ENCODE peak calls at places on chromosomes 5 and 9, in nine cellular contexts. One of them, this sample, is unnamed.

GRCh38 chr9:115169003-115169402 is 51.0 kb upstream of the TNC start:
- DNase-seq in CD8-positive, alpha-beta memory T cell: no peak
- DNase-seq in NCI-H2081: no peak
- DNase-seq in hepatocyte: no peak
- DNase-seq in nucleus accumbens: no peak
- DNase-seq in left colon: no peak
- DNase-seq in heart right ventricle: no peak
- DNase-seq in fibroblast of the aortic adventitia: no peak
- DNase-seq in IMR-90: no peak
- DNase-seq in this sample: no peak

GRCh38 chr5:102826629-102827028 is 71.5 kb downstream of the PAM start:
- DNase-seq in CD8-positive, alpha-beta memory T cell: no peak
- DNase-seq in NCI-H2081: no peak
- DNase-seq in hepatocyte: no peak
- DNase-seq in nucleus accumbens: no peak
- DNase-seq in left colon: no peak
- DNase-seq in heart right ventricle: no peak
- DNase-seq in fibroblast of the aortic adventitia: no peak
- DNase-seq in IMR-90: no peak
- DNase-seq in this sample: no peak

GRCh38 chr5:97618721-97619120 is 435.7 kb upstream of the RIOK2 start:
- DNase-seq in CD8-positive, alpha-beta memory T cell: no peak
- DNase-seq in NCI-H2081: no peak
- DNase-seq in hepatocyte: no peak
- DNase-seq in nucleus accumbens: no peak
- DNase-seq in left colon: no peak
- DNase-seq in heart right ventricle: no peak
- DNase-seq in fibroblast of the aortic adventitia: no peak
- DNase-seq in IMR-90: no peak
- DNase-seq in this sample: no peak

GRCh38 chr9:132244582-132245455 is 83.0 kb downstream of the NTNG2 start:
- DNase-seq in CD8-positive, alpha-beta memory T cell: no peak
- DNase-seq in NCI-H2081: no peak
- DNase-seq in hepatocyte: no peak
- DNase-seq in nucleus accumbens: no peak
- DNase-seq in left colon: no peak
- DNase-seq in heart right ventricle: peak
- DNase-seq in fibroblast of the aortic adventitia: peak
- DNase-seq in IMR-90: no peak
- DNase-seq in this sample: no peak

GRCh38 chr9:15837079-15837679 is 284.3 kb downstream of the CCDC171 start:
- DNase-seq in CD8-positive, alpha-beta memory T cell: no peak
- DNase-seq in NCI-H2081: peak
- DNase-seq in hepatocyte: peak
- DNase-seq in nucleus accumbens: no peak
- DNase-seq in left colon: no peak
- DNase-seq in heart right ventricle: no peak
- DNase-seq in fibroblast of the aortic adventitia: peak
- DNase-seq in IMR-90: peak
- DNase-seq in this sample: peak

GRCh38 chr5:73826761-73827450 is 200.9 kb downstream of the ARHGEF28 start:
- DNase-seq in CD8-positive, alpha-beta memory T cell: no peak
- DNase-seq in NCI-H2081: no peak
- DNase-seq in hepatocyte: peak
- DNase-seq in nucleus accumbens: no peak
- DNase-seq in left colon: no peak
- DNase-seq in heart right ventricle: no peak
- DNase-seq in fibroblast of the aortic adventitia: peak
- DNase-seq in IMR-90: peak
- DNase-seq in this sample: no peak

GRCh38 chr9:83304686-83305085 is 233.5 kb downstream of the FRMD3 start:
- DNase-seq in CD8-positive, alpha-beta memory T cell: no peak
- DNase-seq in NCI-H2081: peak
- DNase-seq in hepatocyte: peak
- DNase-seq in nucleus accumbens: peak
- DNase-seq in left colon: peak
- DNase-seq in heart right ventricle: peak
- DNase-seq in fibroblast of the aortic adventitia: peak
- DNase-seq in IMR-90: peak
- DNase-seq in this sample: no peak

GRCh38 chr9:8632493-8632892 is 832.9 kb upstream of the DMAC1 start:
- DNase-seq in CD8-positive, alpha-beta memory T cell: no peak
- DNase-seq in NCI-H2081: peak
- DNase-seq in hepatocyte: no peak
- DNase-seq in nucleus accumbens: no peak
- DNase-seq in left colon: no peak
- DNase-seq in heart right ventricle: no peak
- DNase-seq in fibroblast of the aortic adventitia: no peak
- DNase-seq in IMR-90: no peak
- DNase-seq in this sample: no peak

GRCh38 chr9:123742009-123742767 is 187.7 kb downstream of the DENND1A start:
- DNase-seq in CD8-positive, alpha-beta memory T cell: no peak
- DNase-seq in NCI-H2081: peak
- DNase-seq in hepatocyte: no peak
- DNase-seq in nucleus accumbens: no peak
- DNase-seq in left colon: no peak
- DNase-seq in heart right ventricle: peak
- DNase-seq in fibroblast of the aortic adventitia: peak
- DNase-seq in IMR-90: peak
- DNase-seq in this sample: no peak

GRCh38 chr5:145178667-145179523 is 656.2 kb downstream of the PRELID2 start:
- DNase-seq in CD8-positive, alpha-beta memory T cell: no peak
- DNase-seq in NCI-H2081: no peak
- DNase-seq in hepatocyte: peak
- DNase-seq in nucleus accumbens: no peak
- DNase-seq in left colon: no peak
- DNase-seq in heart right ventricle: no peak
- DNase-seq in fibroblast of the aortic adventitia: peak
- DNase-seq in IMR-90: no peak
- DNase-seq in this sample: no peak

GRCh38 chr5:59193616-59194319 is 610.9 kb downstream of the RAB3C start:
- DNase-seq in CD8-positive, alpha-beta memory T cell: no peak
- DNase-seq in NCI-H2081: no peak
- DNase-seq in hepatocyte: peak
- DNase-seq in nucleus accumbens: no peak
- DNase-seq in left colon: no peak
- DNase-seq in heart right ventricle: no peak
- DNase-seq in fibroblast of the aortic adventitia: peak
- DNase-seq in IMR-90: peak
- DNase-seq in this sample: no peak

GRCh38 chr5:173477320-173478055 is 139.0 kb downstream of the BOD1 start:
- DNase-seq in CD8-positive, alpha-beta memory T cell: no peak
- DNase-seq in NCI-H2081: no peak
- DNase-seq in hepatocyte: peak
- DNase-seq in nucleus accumbens: no peak
- DNase-seq in left colon: no peak
- DNase-seq in heart right ventricle: no peak
- DNase-seq in fibroblast of the aortic adventitia: peak
- DNase-seq in IMR-90: peak
- DNase-seq in this sample: no peak

GRCh38 chr5:78569441-78569840 is 79.1 kb downstream of the LHFPL2 start:
- DNase-seq in CD8-positive, alpha-beta memory T cell: no peak
- DNase-seq in NCI-H2081: no peak
- DNase-seq in hepatocyte: peak
- DNase-seq in nucleus accumbens: no peak
- DNase-seq in left colon: no peak
- DNase-seq in heart right ventricle: peak
- DNase-seq in fibroblast of the aortic adventitia: peak
- DNase-seq in IMR-90: peak
- DNase-seq in this sample: peak

GRCh38 chr9:37364751-37365360 is 57.6 kb upstream of the GRHPR start:
- DNase-seq in CD8-positive, alpha-beta memory T cell: no peak
- DNase-seq in NCI-H2081: no peak
- DNase-seq in hepatocyte: no peak
- DNase-seq in nucleus accumbens: no peak
- DNase-seq in left colon: no peak
- DNase-seq in heart right ventricle: no peak
- DNase-seq in fibroblast of the aortic adventitia: no peak
- DNase-seq in IMR-90: no peak
- DNase-seq in this sample: no peak

GRCh38 chr5:175867587-175868347 is 3.6 kb upstream of the CPLX2 start:
- DNase-seq in CD8-positive, alpha-beta memory T cell: no peak
- DNase-seq in NCI-H2081: peak
- DNase-seq in hepatocyte: peak
- DNase-seq in nucleus accumbens: no peak
- DNase-seq in left colon: peak
- DNase-seq in heart right ventricle: no peak
- DNase-seq in fibroblast of the aortic adventitia: no peak
- DNase-seq in IMR-90: no peak
- DNase-seq in this sample: peak

GRCh38 chr9:95477441-95477840 is 39.3 kb downstream of the PTCH1 start:
- DNase-seq in CD8-positive, alpha-beta memory T cell: no peak
- DNase-seq in NCI-H2081: no peak
- DNase-seq in hepatocyte: no peak
- DNase-seq in nucleus accumbens: peak
- DNase-seq in left colon: no peak
- DNase-seq in heart right ventricle: no peak
- DNase-seq in fibroblast of the aortic adventitia: no peak
- DNase-seq in IMR-90: no peak
- DNase-seq in this sample: no peak

GRCh38 chr5:103224894-103225246 is 33.7 kb upstream of the MACIR start:
- DNase-seq in CD8-positive, alpha-beta memory T cell: no peak
- DNase-seq in NCI-H2081: no peak
- DNase-seq in hepatocyte: no peak
- DNase-seq in nucleus accumbens: no peak
- DNase-seq in left colon: no peak
- DNase-seq in heart right ventricle: no peak
- DNase-seq in fibroblast of the aortic adventitia: no peak
- DNase-seq in IMR-90: no peak
- DNase-seq in this sample: no peak

GRCh38 chr5:128081111-128081865 is 2.3 kb upstream of the SLC12A2 start:
- DNase-seq in CD8-positive, alpha-beta memory T cell: no peak
- DNase-seq in NCI-H2081: no peak
- DNase-seq in hepatocyte: no peak
- DNase-seq in nucleus accumbens: no peak
- DNase-seq in left colon: no peak
- DNase-seq in heart right ventricle: no peak
- DNase-seq in fibroblast of the aortic adventitia: no peak
- DNase-seq in IMR-90: no peak
- DNase-seq in this sample: no peak

GRCh38 chr9:111598730-111599091 is 736 bp downstream of the PTGR1 start:
- DNase-seq in CD8-positive, alpha-beta memory T cell: no peak
- DNase-seq in NCI-H2081: no peak
- DNase-seq in hepatocyte: peak
- DNase-seq in nucleus accumbens: no peak
- DNase-seq in left colon: peak
- DNase-seq in heart right ventricle: peak
- DNase-seq in fibroblast of the aortic adventitia: peak
- DNase-seq in IMR-90: peak
- DNase-seq in this sample: no peak

GRCh38 chr9:88017086-88017485 is 42.8 kb upstream of the CDK20 start:
- DNase-seq in CD8-positive, alpha-beta memory T cell: no peak
- DNase-seq in NCI-H2081: no peak
- DNase-seq in hepatocyte: no peak
- DNase-seq in nucleus accumbens: no peak
- DNase-seq in left colon: no peak
- DNase-seq in heart right ventricle: no peak
- DNase-seq in fibroblast of the aortic adventitia: peak
- DNase-seq in IMR-90: peak
- DNase-seq in this sample: no peak

GRCh38 chr5:127833999-127834953 is 131.1 kb downstream of the CCDC192 start:
- DNase-seq in CD8-positive, alpha-beta memory T cell: no peak
- DNase-seq in NCI-H2081: no peak
- DNase-seq in hepatocyte: no peak
- DNase-seq in nucleus accumbens: no peak
- DNase-seq in left colon: no peak
- DNase-seq in heart right ventricle: no peak
- DNase-seq in fibroblast of the aortic adventitia: peak
- DNase-seq in IMR-90: no peak
- DNase-seq in this sample: no peak

GRCh38 chr9:93673271-93673843 is 97.0 kb downstream of the PHF2 start:
- DNase-seq in CD8-positive, alpha-beta memory T cell: no peak
- DNase-seq in NCI-H2081: peak
- DNase-seq in hepatocyte: no peak
- DNase-seq in nucleus accumbens: no peak
- DNase-seq in left colon: peak
- DNase-seq in heart right ventricle: peak
- DNase-seq in fibroblast of the aortic adventitia: peak
- DNase-seq in IMR-90: no peak
- DNase-seq in this sample: no peak

GRCh38 chr5:173643964-173644363 is 27.5 kb upstream of the BOD1 start:
- DNase-seq in CD8-positive, alpha-beta memory T cell: no peak
- DNase-seq in NCI-H2081: peak
- DNase-seq in hepatocyte: no peak
- DNase-seq in nucleus accumbens: peak
- DNase-seq in left colon: no peak
- DNase-seq in heart right ventricle: no peak
- DNase-seq in fibroblast of the aortic adventitia: no peak
- DNase-seq in IMR-90: peak
- DNase-seq in this sample: peak

GRCh38 chr9:21047315-21047714 is 15.9 kb upstream of the HACD4 start:
- DNase-seq in CD8-positive, alpha-beta memory T cell: no peak
- DNase-seq in NCI-H2081: no peak
- DNase-seq in hepatocyte: no peak
- DNase-seq in nucleus accumbens: no peak
- DNase-seq in left colon: no peak
- DNase-seq in heart right ventricle: no peak
- DNase-seq in fibroblast of the aortic adventitia: no peak
- DNase-seq in IMR-90: no peak
- DNase-seq in this sample: no peak

GRCh38 chr9:36928670-36929349 is 105.3 kb downstream of the PAX5 start:
- DNase-seq in CD8-positive, alpha-beta memory T cell: no peak
- DNase-seq in NCI-H2081: no peak
- DNase-seq in hepatocyte: peak
- DNase-seq in nucleus accumbens: no peak
- DNase-seq in left colon: no peak
- DNase-seq in heart right ventricle: no peak
- DNase-seq in fibroblast of the aortic adventitia: peak
- DNase-seq in IMR-90: peak
- DNase-seq in this sample: no peak

GRCh38 chr9:5263568-5264218 is 32.5 kb downstream of the INSL4 start:
- DNase-seq in CD8-positive, alpha-beta memory T cell: no peak
- DNase-seq in NCI-H2081: no peak
- DNase-seq in hepatocyte: peak
- DNase-seq in nucleus accumbens: no peak
- DNase-seq in left colon: no peak
- DNase-seq in heart right ventricle: no peak
- DNase-seq in fibroblast of the aortic adventitia: peak
- DNase-seq in IMR-90: no peak
- DNase-seq in this sample: no peak

GRCh38 chr5:131563434-131564228 is 71.4 kb downstream of the RAPGEF6 start:
- DNase-seq in CD8-positive, alpha-beta memory T cell: no peak
- DNase-seq in NCI-H2081: no peak
- DNase-seq in hepatocyte: no peak
- DNase-seq in nucleus accumbens: no peak
- DNase-seq in left colon: no peak
- DNase-seq in heart right ventricle: no peak
- DNase-seq in fibroblast of the aortic adventitia: no peak
- DNase-seq in IMR-90: no peak
- DNase-seq in this sample: no peak

GRCh38 chr5:72651109-72651508 is 143.9 kb upstream of the ZNF366 start:
- DNase-seq in CD8-positive, alpha-beta memory T cell: no peak
- DNase-seq in NCI-H2081: no peak
- DNase-seq in hepatocyte: no peak
- DNase-seq in nucleus accumbens: no peak
- DNase-seq in left colon: no peak
- DNase-seq in heart right ventricle: no peak
- DNase-seq in fibroblast of the aortic adventitia: no peak
- DNase-seq in IMR-90: no peak
- DNase-seq in this sample: no peak

GRCh38 chr9:16154570-16155078 is 601.8 kb downstream of the CCDC171 start:
- DNase-seq in CD8-positive, alpha-beta memory T cell: no peak
- DNase-seq in NCI-H2081: no peak
- DNase-seq in hepatocyte: peak
- DNase-seq in nucleus accumbens: no peak
- DNase-seq in left colon: no peak
- DNase-seq in heart right ventricle: peak
- DNase-seq in fibroblast of the aortic adventitia: peak
- DNase-seq in IMR-90: no peak
- DNase-seq in this sample: peak

GRCh38 chr5:84384604-84385575 is at the start of gene EDIL3:
- DNase-seq in CD8-positive, alpha-beta memory T cell: no peak
- DNase-seq in NCI-H2081: peak
- DNase-seq in hepatocyte: peak
- DNase-seq in nucleus accumbens: peak
- DNase-seq in left colon: peak
- DNase-seq in heart right ventricle: peak
- DNase-seq in fibroblast of the aortic adventitia: peak
- DNase-seq in IMR-90: peak
- DNase-seq in this sample: peak

GRCh38 chr9:5714501-5715401 is 85.8 kb downstream of the RIC1 start:
- DNase-seq in CD8-positive, alpha-beta memory T cell: no peak
- DNase-seq in NCI-H2081: peak
- DNase-seq in hepatocyte: peak
- DNase-seq in nucleus accumbens: no peak
- DNase-seq in left colon: no peak
- DNase-seq in heart right ventricle: no peak
- DNase-seq in fibroblast of the aortic adventitia: peak
- DNase-seq in IMR-90: peak
- DNase-seq in this sample: no peak

This sample was measured in NCI-H774.